ENCODE peak calls at places on chromosome 19, in six cellular contexts. V is GM12892, K is GM12878, U is K562, O is H1, J is HepG2. W is an unnamed sample.

GRCh38 chr19:42143341-42144234 is 11.3 kb upstream of the POU2F2 start:
- DNase-seq in V (no peak), K (no peak), U (peak), O (peak), J (no peak), W (no peak)

GRCh38 chr19:32041681-32042292 is 303.6 kb upstream of the ZNF507 start:
- DNase-seq in V (no peak), K (no peak), U (peak), O (peak), J (peak), W (no peak)

GRCh38 chr19:21023901-21024300 is 3.4 kb downstream of the ZNF430 start:
- DNase-seq in V (no peak), K (no peak), U (no peak), O (no peak), J (no peak), W (no peak)

GRCh38 chr19:57664269-57665127 is 4.2 kb upstream of the ZSCAN4 start:
- DNase-seq in V (no peak), K (no peak), U (peak), O (peak), J (peak), W (peak)

GRCh38 chr19:48629297-48629598 is 7.9 kb downstream of the DBP start:
- DNase-seq in V (no peak), K (no peak), U (no peak), O (no peak), J (no peak), W (no peak)

GRCh38 chr19:33430674-33431277 is 57.3 kb downstream of the CEBPG start:
- DNase-seq in V (peak), K (no peak), U (peak), O (peak), J (peak), W (peak)

GRCh38 chr19:23771761-23772667 is 13.3 kb upstream of the ZNF681 start:
- DNase-seq in V (no peak), K (no peak), U (no peak), O (no peak), J (no peak), W (no peak)

GRCh38 chr19:47486900-47487299 is 2.9 kb upstream of the KPTN start:
- DNase-seq in V (no peak), K (no peak), U (no peak), O (no peak), J (no peak), W (no peak)

GRCh38 chr19:5961969-5962945 is 15.7 kb downstream of the RANBP3 start:
- DNase-seq in V (no peak), K (no peak), U (no peak), O (no peak), J (peak), W (no peak)

GRCh38 chr19:32392946-32393345 is 12.6 kb upstream of the DPY19L3 start:
- DNase-seq in V (no peak), K (no peak), U (no peak), O (no peak), J (no peak), W (no peak)

GRCh38 chr19:12952488-12953455 is 4.3 kb downstream of the GADD45GIP1 start:
- DNase-seq in V (no peak), K (no peak), U (no peak), O (no peak), J (no peak), W (no peak)

GRCh38 chr19:44517146-44517545 is 12.3 kb downstream of the CEACAM20 start:
- DNase-seq in V (no peak), K (no peak), U (no peak), O (no peak), J (no peak), W (no peak)

GRCh38 chr19:28505933-28506332 is 707.0 kb downstream of the UQCRFS1 start:
- DNase-seq in V (no peak), K (no peak), U (no peak), O (no peak), J (no peak), W (no peak)

GRCh38 chr19:46972301-46972700 is 47.3 kb upstream of the NPAS1 start:
- DNase-seq in V (no peak), K (no peak), U (no peak), O (no peak), J (no peak), W (no peak)

GRCh38 chr19:20385056-20385455 is 180.5 kb downstream of the ZNF737 start:
- DNase-seq in V (no peak), K (no peak), U (no peak), O (no peak), J (no peak), W (no peak)

GRCh38 chr19:18612772-18613588 is at the start of gene TMEM59L:
- DNase-seq in V (no peak), K (no peak), U (no peak), O (peak), J (no peak), W (no peak)

GRCh38 chr19:2550431-2551171 is 74.7 kb downstream of the GADD45B start:
- DNase-seq in V (no peak), K (no peak), U (no peak), O (no peak), J (no peak), W (no peak)

GRCh38 chr19:2582984-2583956 is 107.3 kb downstream of the GADD45B start:
- DNase-seq in V (no peak), K (no peak), U (no peak), O (no peak), J (no peak), W (no peak)

GRCh38 chr19:40433391-40434216 is 7.8 kb upstream of the SERTAD1 start:
- DNase-seq in V (peak), K (no peak), U (peak), O (peak), J (peak), W (peak)

GRCh38 chr19:10762656-10763055 is 44.8 kb downstream of the DNM2 start:
- DNase-seq in V (no peak), K (no peak), U (no peak), O (no peak), J (no peak), W (no peak)

GRCh38 chr19:33063356-33064116 is 1.2 kb downstream of the RHPN2 start:
- DNase-seq in V (no peak), K (no peak), U (no peak), O (peak), J (no peak), W (no peak)

GRCh38 chr19:45568732-45569131 is 15.9 kb downstream of the OPA3 start:
- DNase-seq in V (no peak), K (no peak), U (no peak), O (no peak), J (no peak), W (no peak)

GRCh38 chr19:35398570-35398969 is 27.7 kb downstream of the GPR42 start:
- DNase-seq in V (no peak), K (no peak), U (no peak), O (no peak), J (no peak), W (no peak)

GRCh38 chr19:17871878-17872250 is at the start of gene SLC5A5:
- DNase-seq in V (no peak), K (no peak), U (peak), O (peak), J (no peak), W (no peak)

GRCh38 chr19:17220207-17220758 is 5.1 kb downstream of the USE1 start:
- DNase-seq in V (no peak), K (no peak), U (peak), O (no peak), J (no peak), W (no peak)

GRCh38 chr19:47433121-47433520 is 13.8 kb upstream of the MEIS3 start:
- DNase-seq in V (no peak), K (no peak), U (no peak), O (no peak), J (no peak), W (no peak)

GRCh38 chr19:43474487-43474886 is 9.1 kb upstream of the LYPD3 start:
- DNase-seq in V (no peak), K (no peak), U (no peak), O (no peak), J (no peak), W (no peak)

GRCh38 chr19:19053508-19054314 is 10.1 kb upstream of the SLC25A42 start:
- DNase-seq in V (peak), K (no peak), U (peak), O (peak), J (peak), W (peak)

GRCh38 chr19:13974073-13974472 is 21.8 kb downstream of the DCAF15 start:
- DNase-seq in V (no peak), K (no peak), U (peak), O (peak), J (no peak), W (no peak)

GRCh38 chr19:5038631-5039271 is 69.8 kb downstream of the KDM4B start:
- DNase-seq in V (no peak), K (no peak), U (peak), O (peak), J (peak), W (no peak)

GRCh38 chr19:13014101-13014920 is 19.0 kb downstream of the NFIX start:
- DNase-seq in V (no peak), K (no peak), U (no peak), O (peak), J (no peak), W (no peak)

GRCh38 chr19:2315818-2316353 is 7.9 kb upstream of the LINGO3 start:
- DNase-seq in V (no peak), K (no peak), U (peak), O (peak), J (peak), W (no peak)

GRCh38 chr19:41265376-41266153 is 1.4 kb downstream of the HNRNPUL1 start:
- DNase-seq in V (no peak), K (no peak), U (peak), O (no peak), J (peak), W (no peak)

GRCh38 chr19:33458171-33458633 is 63.4 kb downstream of the PEPD start:
- DNase-seq in V (no peak), K (no peak), U (no peak), O (no peak), J (no peak), W (no peak)

GRCh38 chr19:45468803-45469131 is 971 bp downstream of the FOSB start:
- DNase-seq in V (no peak), K (no peak), U (no peak), O (no peak), J (no peak), W (no peak)

GRCh38 chr19:54421521-54421920 is 6.3 kb downstream of the TTYH1 start:
- DNase-seq in V (no peak), K (no peak), U (no peak), O (no peak), J (no peak), W (no peak)

GRCh38 chr19:49564616-49565045 is 15.7 kb downstream of the NOSIP start:
- DNase-seq in V (no peak), K (no peak), U (no peak), O (no peak), J (no peak), W (no peak)

GRCh38 chr19:8611890-8612806 is 1.6 kb upstream of the ADAMTS10 start:
- DNase-seq in V (no peak), K (no peak), U (no peak), O (no peak), J (no peak), W (no peak)

GRCh38 chr19:7242601-7243258 is 51.5 kb downstream of the INSR start:
- DNase-seq in V (no peak), K (peak), U (no peak), O (no peak), J (no peak), W (no peak)

GRCh38 chr19:38277549-38277948 is 13.2 kb downstream of the SPINT2 start:
- DNase-seq in V (no peak), K (no peak), U (no peak), O (no peak), J (no peak), W (no peak)

GRCh38 chr19:38273499-38273898 is 9.1 kb downstream of the SPINT2 start:
- DNase-seq in V (no peak), K (no peak), U (peak), O (no peak), J (no peak), W (no peak)

GRCh38 chr19:38277969-38278680 is 13.8 kb downstream of the SPINT2 start:
- DNase-seq in V (no peak), K (no peak), U (no peak), O (no peak), J (no peak), W (no peak)

GRCh38 chr19:38276942-38277517 is 12.7 kb downstream of the SPINT2 start:
- DNase-seq in V (no peak), K (no peak), U (no peak), O (no peak), J (no peak), W (no peak)

DNA sequence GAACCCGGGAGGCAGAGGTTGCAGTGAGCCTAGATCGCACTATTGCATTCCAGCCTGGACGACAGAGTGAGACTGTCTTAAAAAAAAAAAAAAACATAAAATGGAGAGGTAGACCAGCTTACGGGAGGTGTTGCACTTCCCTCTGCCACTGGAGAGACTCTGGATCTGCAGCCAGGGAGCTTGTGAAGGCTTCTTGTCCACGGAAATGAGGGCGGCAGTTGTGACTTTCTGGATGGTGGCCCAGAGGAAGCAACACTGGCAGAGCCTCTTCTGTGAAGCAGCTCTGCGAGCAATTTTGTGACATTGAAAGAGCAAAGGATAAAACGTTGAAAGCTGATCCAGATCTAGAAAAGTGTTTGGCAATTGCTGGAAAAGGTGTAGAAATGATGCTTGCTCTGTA is 10.4 kb downstream of the SPINT2 start:
- DNase-seq in V (no peak), K (no peak), U (no peak), O (no peak), J (no peak), W (no peak)
- TF ChIP-seq POLR2AphosphoS5 in V (no peak), K (no peak), U (no peak), O (no peak), J (no peak), W (no peak)

DNA sequence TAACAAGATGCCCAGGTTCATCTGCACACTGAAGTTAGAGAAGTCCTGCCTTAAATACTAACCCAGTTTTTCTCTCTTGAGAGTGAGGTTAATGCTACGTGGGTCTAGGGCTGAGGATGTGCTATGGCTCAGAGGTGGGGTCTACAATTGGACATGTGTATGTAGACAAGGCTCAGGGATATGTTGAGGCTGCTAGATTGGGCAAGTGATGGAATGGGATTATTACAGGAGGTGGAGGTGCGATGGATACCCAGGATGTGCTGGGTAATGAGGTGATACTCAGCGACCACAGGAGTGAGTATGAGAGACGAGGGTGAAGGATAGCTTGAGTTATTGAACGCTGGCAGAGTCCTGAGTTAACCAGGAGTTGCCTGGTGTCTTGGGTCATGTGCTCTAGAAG is 38.1 kb downstream of the PPP2R1A start:
- DNase-seq in V (no peak), K (no peak), U (no peak), O (no peak), J (no peak), W (no peak)
- TF ChIP-seq POLR2A in V (no peak), K (no peak), U (peak), O (no peak), J (peak), W (peak)

DNA sequence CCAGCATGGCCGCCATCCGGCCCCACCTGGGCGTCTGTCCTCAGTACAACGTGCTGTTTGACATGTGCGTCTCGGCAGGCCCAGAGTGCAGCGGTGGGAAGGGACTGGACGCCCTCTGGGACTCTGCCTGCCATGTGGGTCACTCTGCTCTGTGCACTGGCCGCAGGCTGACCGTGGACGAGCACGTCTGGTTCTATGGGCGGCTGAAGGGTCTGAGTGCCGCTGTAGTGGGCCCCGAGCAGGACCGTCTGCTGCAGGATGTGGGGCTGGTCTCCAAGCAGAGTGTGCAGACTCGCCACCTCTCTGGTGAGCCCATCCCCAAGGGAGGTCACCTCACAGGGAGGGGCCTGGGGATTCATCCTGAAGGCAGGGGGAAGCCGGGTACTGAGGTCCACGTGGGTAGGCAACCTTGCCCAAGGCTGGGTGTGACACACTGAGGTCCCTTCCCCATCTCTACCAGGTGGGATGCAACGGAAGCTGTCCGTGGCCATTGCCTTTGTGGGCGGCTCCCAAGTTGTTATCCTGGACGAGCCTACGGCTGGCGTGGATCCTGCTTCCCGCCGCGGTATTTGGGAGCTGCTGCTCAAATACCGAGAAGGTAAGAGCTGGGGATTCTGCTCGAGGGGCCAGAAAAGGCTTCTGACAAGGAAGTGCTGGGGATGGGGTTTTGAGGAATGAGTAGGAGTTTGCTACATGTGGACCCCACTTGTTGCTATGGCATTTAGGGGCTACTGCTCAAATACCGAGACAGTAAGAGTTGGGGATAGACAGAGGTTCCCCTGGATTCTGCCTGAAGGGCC is 11.3 kb downstream of the ABCA7 start:
- DNase-seq in V (no peak), K (no peak), U (no peak), O (no peak), J (no peak), W (no peak)
- TF ChIP-seq TAF1 in V (no peak), K (no peak), U (no peak), O (no peak), J (peak), W (no peak)

GRCh38 chr19:9622531-9622930 is 1.5 kb upstream of the ZNF561 start:
- DNase-seq in V (no peak), K (no peak), U (no peak), O (no peak), J (no peak), W (no peak)
- TF ChIP-seq POLR2AphosphoS5 in V (no peak), K (no peak), U (no peak), O (peak), J (no peak), W (no peak)

DNA sequence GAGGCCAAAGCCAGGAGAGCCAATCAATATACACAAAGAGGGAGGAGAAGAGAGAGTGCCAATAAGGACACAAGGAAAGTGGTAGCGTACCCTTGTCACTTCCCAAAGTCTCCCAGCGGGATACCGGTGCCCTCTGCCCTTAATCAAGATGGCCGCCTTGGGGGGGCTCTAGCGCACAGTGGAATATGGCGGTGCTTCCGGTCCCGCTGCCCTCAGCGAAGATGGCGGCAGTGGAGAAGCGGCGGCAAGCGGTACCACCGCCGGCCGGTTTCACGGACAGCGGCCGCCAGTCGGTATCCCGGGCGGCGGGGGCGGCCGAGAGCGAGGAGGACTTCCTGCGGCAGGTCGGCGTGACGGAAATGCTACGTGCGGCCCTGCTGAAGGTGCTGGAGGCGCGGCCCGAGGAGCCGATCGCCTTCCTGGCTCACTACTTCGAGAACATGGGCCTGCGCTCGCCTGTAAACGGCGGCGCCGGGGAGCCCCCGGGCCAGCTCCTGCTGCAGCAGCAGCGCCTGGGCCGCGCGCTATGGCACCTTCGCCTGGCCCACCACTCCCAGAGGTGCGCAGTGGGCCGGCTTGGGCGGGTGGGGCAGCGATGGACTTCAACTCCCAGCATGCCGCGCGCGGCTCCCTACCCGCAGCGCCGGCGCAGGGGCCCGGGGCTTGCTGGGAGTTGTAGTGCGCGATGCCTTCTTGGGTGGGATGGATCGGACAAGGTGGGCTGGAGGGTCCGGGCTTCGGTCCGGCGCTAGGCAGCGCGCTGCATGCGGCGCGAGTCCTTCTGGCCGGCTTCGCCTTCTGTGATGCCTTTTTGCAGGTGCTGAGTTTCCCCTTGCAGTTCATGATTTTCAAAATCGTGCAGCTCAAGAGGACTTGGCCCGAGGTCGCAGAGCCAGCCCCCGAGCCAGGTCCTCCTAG is at the start of gene TPGS1:
- DNase-seq in V (peak), K (no peak), U (peak), O (peak), J (peak), W (peak)
- TF ChIP-seq POLR2A in V (peak), K (peak), U (peak), O (peak), J (peak), W (peak)

W was measured in GM12891.